ENCODE peak calls at places on chromosomes 16 and 17, in five cellular contexts. One of them, this sample, is unnamed.
A peak's percentile ranks its signal among the peaks of the same experiment; 100 is the strongest.

GRCh38 chr16:525520-526180 is 1.9 kb upstream of the CAPN15 start:
- DNase-seq in ovary: peak; percentile 63
- DNase-seq in spleen: no peak
- DNase-seq in neural progenitor cell: no peak
- DNase-seq in stomach: no peak
- DNase-seq in this sample: no peak

GRCh38 chr16:57563487-57563750 is 21.0 kb downstream of the ADGRG5 start:
- DNase-seq in ovary: no peak
- DNase-seq in spleen: no peak
- DNase-seq in neural progenitor cell: no peak
- DNase-seq in stomach: no peak
- DNase-seq in this sample: no peak

GRCh38 chr17:45935710-45936509 is 41.6 kb downstream of the MAPT start:
- DNase-seq in ovary: no peak
- DNase-seq in spleen: no peak
- DNase-seq in neural progenitor cell: no peak
- DNase-seq in stomach: no peak
- DNase-seq in this sample: no peak

GRCh38 chr16:524274-525011 is 3.1 kb upstream of the CAPN15 start:
- DNase-seq in ovary: peak; percentile 53
- DNase-seq in spleen: no peak
- DNase-seq in neural progenitor cell: no peak
- DNase-seq in stomach: no peak
- DNase-seq in this sample: no peak

GRCh38 chr17:76714336-76714735 is 3.6 kb upstream of the MXRA7 start:
- DNase-seq in ovary: peak; percentile 45
- DNase-seq in spleen: peak; percentile 47
- DNase-seq in neural progenitor cell: no peak
- DNase-seq in stomach: no peak
- DNase-seq in this sample: no peak

GRCh38 chr16:83899272-83899897 is 470 bp downstream of the MLYCD start:
- DNase-seq in ovary: peak; percentile 70
- DNase-seq in spleen: peak; percentile 90
- DNase-seq in neural progenitor cell: peak; percentile 82
- DNase-seq in stomach: peak; percentile 61
- DNase-seq in this sample: peak; percentile 2

GRCh38 chr17:66187718-66188117 is 4.2 kb downstream of the CEP112 start:
- DNase-seq in ovary: no peak
- DNase-seq in spleen: no peak
- DNase-seq in neural progenitor cell: no peak
- DNase-seq in stomach: no peak
- DNase-seq in this sample: no peak

GRCh38 chr16:23700509-23700908 is 12.5 kb downstream of the ERN2 start:
- DNase-seq in ovary: no peak
- DNase-seq in spleen: no peak
- DNase-seq in neural progenitor cell: peak; percentile 48
- DNase-seq in stomach: no peak
- DNase-seq in this sample: no peak

GRCh38 chr16:11797957-11798299 is 870 bp upstream of the ZC3H7A start:
- DNase-seq in ovary: no peak
- DNase-seq in spleen: peak; percentile 80
- DNase-seq in neural progenitor cell: no peak
- DNase-seq in stomach: no peak
- DNase-seq in this sample: no peak

DNA sequence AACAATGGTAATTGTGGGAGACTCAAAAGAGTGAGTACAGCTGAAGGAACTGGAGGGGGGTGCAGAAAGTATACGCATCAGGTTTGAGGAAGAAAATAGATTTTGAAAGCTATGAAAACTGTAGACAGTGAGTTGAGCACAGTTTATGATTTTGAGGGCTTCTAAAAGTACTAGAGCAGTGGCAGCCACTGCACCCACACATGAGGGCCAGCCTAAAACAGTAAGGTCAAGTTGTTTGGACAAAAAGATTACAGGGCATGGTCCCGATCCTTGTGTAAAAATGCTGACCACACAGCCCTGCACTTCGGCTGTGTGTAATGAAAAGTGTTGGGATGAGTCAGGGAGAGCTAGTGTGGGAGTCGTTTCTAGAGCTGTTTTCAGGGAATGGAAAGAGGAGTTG is 2282.1 kb downstream of the TP53TG3F start:
- DNase-seq in ovary: no peak
- DNase-seq in spleen: no peak
- DNase-seq in neural progenitor cell: no peak
- DNase-seq in stomach: no peak
- DNase-seq in this sample: no peak
- H3K9me3 ChIP-seq in ovary: no peaks in the 10 kb centered on the region
- H3K9me3 ChIP-seq in spleen: no peaks in the 10 kb centered on the region
- H3K9me3 ChIP-seq in neural progenitor cell: peaks cover 14% of the 10 kb centered on the region
- H3K9me3 ChIP-seq in stomach: no peaks in the 10 kb centered on the region
- H3K9me3 ChIP-seq in this sample: peaks cover 41% of the 10 kb centered on the region

DNA sequence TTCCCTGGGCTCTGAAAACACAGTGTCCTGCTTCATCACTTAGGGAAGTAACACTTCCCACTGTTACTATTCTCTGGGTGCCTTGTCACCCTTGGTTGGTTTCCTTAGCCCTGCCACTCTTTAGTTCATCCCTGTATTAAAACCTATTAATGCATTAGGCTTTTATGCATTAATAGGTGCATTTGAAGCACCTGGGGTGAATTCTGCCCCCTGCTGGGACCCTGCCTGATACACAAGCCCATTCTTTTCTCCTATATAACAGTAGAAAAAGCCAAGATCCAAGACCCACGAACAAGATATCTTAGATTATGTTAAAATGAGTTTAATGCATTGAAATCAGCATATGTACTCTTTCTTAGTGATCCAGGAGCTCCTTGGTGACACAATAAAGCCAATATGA is 235.7 kb downstream of the PMP22 start:
- DNase-seq in ovary: no peak
- DNase-seq in spleen: no peak
- DNase-seq in neural progenitor cell: no peak
- DNase-seq in stomach: no peak
- DNase-seq in this sample: no peak
- TF ChIP-seq CTCF in ovary: no peak
- TF ChIP-seq CTCF in spleen: no peak
- TF ChIP-seq CTCF in neural progenitor cell: no peak
- TF ChIP-seq CTCF in stomach: no peak
- TF ChIP-seq CTCF in this sample: no peak

GRCh38 chr17:36850794-36851193 is 86.5 kb upstream of the LHX1 start:
- DNase-seq in ovary: no peak
- DNase-seq in spleen: no peak
- DNase-seq in neural progenitor cell: no peak
- DNase-seq in stomach: no peak
- DNase-seq in this sample: no peak
- H3K27ac ChIP-seq in ovary: no peak overlapping the region
- H3K27ac ChIP-seq in spleen: no peak overlapping the region
- H3K27ac ChIP-seq in neural progenitor cell: no peak overlapping the region
- H3K27ac ChIP-seq in stomach: no peak overlapping the region
- H3K27ac ChIP-seq in this sample: no peak overlapping the region

GRCh38 chr16:78952630-78953029 is 647.9 kb downstream of the MAF start:
- DNase-seq in ovary: no peak
- DNase-seq in spleen: no peak
- DNase-seq in neural progenitor cell: no peak
- DNase-seq in stomach: no peak
- DNase-seq in this sample: no peak
- H3K9me3 ChIP-seq in ovary: no peaks in the 10 kb centered on the region
- H3K9me3 ChIP-seq in spleen: no peaks in the 10 kb centered on the region
- H3K9me3 ChIP-seq in neural progenitor cell: no peaks in the 10 kb centered on the region
- H3K9me3 ChIP-seq in stomach: no peaks in the 10 kb centered on the region
- H3K9me3 ChIP-seq in this sample: no peaks in the 10 kb centered on the region

GRCh38 chr16:82187829-82188228 is 17.8 kb upstream of the MPHOSPH6 start:
- DNase-seq in ovary: no peak
- DNase-seq in spleen: no peak
- DNase-seq in neural progenitor cell: no peak
- DNase-seq in stomach: no peak
- DNase-seq in this sample: no peak
- TF ChIP-seq CTCF in ovary: no peak
- TF ChIP-seq CTCF in spleen: no peak
- TF ChIP-seq CTCF in neural progenitor cell: no peak
- TF ChIP-seq CTCF in stomach: no peak
- TF ChIP-seq CTCF in this sample: no peak

GRCh38 chr17:64262125-64262421 is 987 bp downstream of the TEX2 start:
- DNase-seq in ovary: no peak
- DNase-seq in spleen: no peak
- DNase-seq in neural progenitor cell: no peak
- DNase-seq in stomach: no peak
- DNase-seq in this sample: no peak
- H3K27ac ChIP-seq in ovary: no peak overlapping the region
- H3K27ac ChIP-seq in spleen: peak overlapping the region; percentile 93
- H3K27ac ChIP-seq in neural progenitor cell: no peak overlapping the region
- H3K27ac ChIP-seq in stomach: peak overlapping the region; percentile 96
- H3K27ac ChIP-seq in this sample: peak overlapping the region; percentile 86

This sample was measured in CD4-positive, alpha-beta T cell.